ENCODE peak calls at places on chromosome 13, in nine cellular contexts. Z is stomach, R is left lung, V is PC-3, D is tibial nerve, W is left ventricle myocardium inferior, U is ovary, Q is suprapubic skin, B is cardiac muscle cell. L is an unnamed sample.

GRCh38 chr13:43054803-43055802 is 31.7 kb downstream of the DNAJC15 start:
- DNase-seq in R (no peak), W (no peak), D (no peak), V (peak), U (peak), Z (no peak), Q (no peak), B (peak), L (no peak)

GRCh38 chr13:114108894-114109293 is 23.5 kb downstream of the RASA3 start:
- DNase-seq in B (no peak), Z (no peak), U (no peak), Q (no peak), D (peak), V (no peak), W (no peak), R (peak), L (no peak)

GRCh38 chr13:44068737-44069136 is 189.0 kb downstream of the LACC1 start:
- DNase-seq in U (no peak), Z (no peak), W (no peak), Q (no peak), V (peak), R (no peak), B (no peak), D (no peak), L (no peak)

GRCh38 chr13:57491318-57491717 is 140.2 kb upstream of the PCDH17 start:
- DNase-seq in U (no peak), B (no peak), W (no peak), Z (no peak), D (no peak), R (no peak), V (no peak), Q (no peak), L (no peak)

GRCh38 chr13:36163809-36164308 is 32.7 kb upstream of the DCLK1 start:
- DNase-seq in D (peak), Q (no peak), V (peak), W (peak), U (peak), B (peak), R (peak), Z (peak), L (no peak)

GRCh38 chr13:32917504-32917903 is 98.7 kb upstream of the KL start:
- DNase-seq in D (no peak), B (no peak), R (no peak), Q (no peak), V (peak), Z (no peak), U (no peak), W (no peak), L (no peak)

GRCh38 chr13:84894749-84895148 is 904.5 kb downstream of the SLITRK6 start:
- DNase-seq in R (peak), Z (no peak), U (no peak), D (no peak), W (no peak), B (no peak), V (no peak), Q (no peak), L (no peak)

GRCh38 chr13:37277007-37277406 is 171.5 kb upstream of the CSNK1A1L start:
- DNase-seq in D (no peak), V (no peak), Z (no peak), B (no peak), W (no peak), U (no peak), R (no peak), Q (no peak), L (no peak)

GRCh38 chr13:46817838-46818476 is 21.0 kb upstream of the ESD start:
- DNase-seq in W (no peak), Q (no peak), V (no peak), R (no peak), Z (no peak), U (no peak), D (no peak), B (no peak), L (no peak)

GRCh38 chr13:107743983-107744382 is 471.4 kb downstream of the LIG4 start:
- DNase-seq in U (no peak), R (no peak), V (peak), W (no peak), B (no peak), Q (no peak), Z (no peak), D (no peak), L (no peak)

GRCh38 chr13:71290963-71291937 is 575.8 kb downstream of the DACH1 start:
- DNase-seq in D (no peak), Q (no peak), R (no peak), Z (no peak), W (no peak), B (no peak), U (peak), V (peak), L (no peak)

GRCh38 chr13:92224052-92224821 is 825.8 kb downstream of the GPC5 start:
- DNase-seq in R (no peak), V (no peak), B (no peak), U (peak), W (no peak), Z (no peak), Q (no peak), D (no peak), L (no peak)

GRCh38 chr13:80334582-80335260 is 6.2 kb downstream of the SPRY2 start:
- DNase-seq in U (no peak), V (peak), Z (no peak), Q (no peak), R (no peak), D (no peak), W (no peak), B (no peak), L (no peak)

GRCh38 chr13:98534821-98535220 is 42.1 kb downstream of the STK24 start:
- DNase-seq in U (no peak), D (no peak), W (no peak), R (no peak), V (no peak), B (no peak), Q (no peak), Z (no peak), L (no peak)

GRCh38 chr13:79541426-79542049 is 60.6 kb downstream of the NDFIP2 start:
- DNase-seq in B (peak), Q (no peak), U (no peak), V (peak), R (no peak), W (no peak), Z (no peak), D (no peak), L (no peak)

GRCh38 chr13:30832845-30833332 is 73.2 kb upstream of the MEDAG start:
- DNase-seq in Z (peak), Q (no peak), W (peak), D (no peak), R (peak), U (peak), V (peak), B (peak), L (no peak)

GRCh38 chr13:31413531-31413930 is 213.8 kb downstream of the B3GLCT start:
- DNase-seq in R (no peak), Z (no peak), W (no peak), V (no peak), D (no peak), B (no peak), U (no peak), Q (no peak), L (no peak)

GRCh38 chr13:89212186-89212585 is 1541.0 kb downstream of the SLITRK5 start:
- DNase-seq in B (no peak), R (no peak), D (no peak), Z (no peak), U (no peak), Q (no peak), V (no peak), W (no peak), L (no peak)

GRCh38 chr13:100300708-100301107 is 211.8 kb downstream of the PCCA start:
- DNase-seq in Q (no peak), W (no peak), U (no peak), B (no peak), V (no peak), Z (no peak), D (no peak), R (no peak), L (no peak)

GRCh38 chr13:43229506-43229905 is 206.1 kb downstream of the DNAJC15 start:
- DNase-seq in U (no peak), R (no peak), D (no peak), W (no peak), V (peak), B (no peak), Z (no peak), Q (no peak), L (no peak)

GRCh38 chr13:105565328-105565727 is 970.1 kb downstream of the EFNB2 start:
- DNase-seq in Q (no peak), W (no peak), R (no peak), B (no peak), Z (no peak), U (no peak), V (no peak), D (no peak), L (no peak)

GRCh38 chr13:22960827-22961226 is 220.0 kb upstream of the SGCG start:
- DNase-seq in B (no peak), D (no peak), Z (no peak), U (no peak), W (no peak), V (no peak), R (peak), Q (no peak), L (no peak)

GRCh38 chr13:73898276-73898675 is 235.9 kb downstream of the KLF12 start:
- DNase-seq in W (no peak), Z (no peak), V (peak), Q (no peak), U (no peak), D (no peak), B (no peak), R (no peak), L (no peak)

GRCh38 chr13:44972956-44973581 is 16.2 kb downstream of the NUFIP1 start:
- DNase-seq in Z (no peak), W (no peak), Q (no peak), D (no peak), R (no peak), V (peak), U (no peak), B (peak), L (no peak)

GRCh38 chr13:50236898-50237318 is 221.7 kb downstream of the KCNRG start:
- DNase-seq in Q (no peak), W (no peak), D (no peak), V (no peak), U (no peak), Z (no peak), R (no peak), B (no peak), L (no peak)

GRCh38 chr13:45833242-45833641 is 18.3 kb downstream of the SIAH3 start:
- DNase-seq in Q (no peak), Z (no peak), W (no peak), U (no peak), D (no peak), V (no peak), B (no peak), R (no peak), L (peak)

GRCh38 chr13:39875583-39875982 is 220.1 kb downstream of the COG6 start:
- DNase-seq in W (no peak), Q (no peak), D (no peak), V (peak), B (no peak), R (peak), U (no peak), Z (no peak), L (no peak)

GRCh38 chr13:103029798-103030197 is 36.4 kb downstream of the SLC10A2 start:
- DNase-seq in U (no peak), Q (no peak), R (peak), W (no peak), Z (no peak), V (no peak), B (no peak), D (no peak), L (no peak)

DNA sequence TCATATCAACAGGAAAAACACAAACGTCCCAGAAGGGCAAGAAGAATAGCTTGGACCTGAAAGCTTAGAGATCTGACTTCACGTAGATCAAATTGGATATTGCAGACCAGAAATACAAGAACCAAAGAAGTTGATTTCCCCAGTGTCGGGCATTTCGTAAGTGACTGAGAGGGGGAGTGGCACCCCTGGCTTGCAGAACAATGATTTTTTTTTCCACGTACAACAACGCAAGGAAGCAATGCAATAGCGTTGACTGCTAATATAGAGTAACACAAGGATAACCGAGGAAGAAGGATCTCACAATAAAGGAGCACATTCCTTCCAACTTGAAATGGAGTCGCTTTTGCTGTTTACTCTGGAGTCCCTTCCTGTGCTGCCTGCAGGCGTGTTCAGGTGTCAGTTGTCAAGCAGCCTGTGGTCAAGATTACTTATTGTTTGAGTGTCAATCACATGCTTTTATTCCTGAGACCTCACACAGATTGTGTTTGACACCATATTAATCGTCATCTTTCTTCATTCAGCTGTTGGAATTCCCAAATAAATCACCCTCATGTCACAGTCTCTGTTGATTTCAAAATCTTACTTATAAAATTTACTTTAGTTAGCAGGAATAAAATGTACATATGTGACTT is 139.4 kb downstream of the FREM2 start:
- DNase-seq in R (no peak), Q (no peak), Z (no peak), V (no peak), W (no peak), D (no peak), B (no peak), U (no peak), L (no peak)
- H3K4me3 ChIP-seq in R (no peak), Q (no peak), Z (no peak), V (no peak), W (no peak), D (no peak), B (no peak), U (no peak), L (no peak)

GRCh38 chr13:110417537-110417908 is 110.4 kb downstream of the COL4A2 start:
- DNase-seq in U (no peak), Q (no peak), B (peak), V (no peak), W (no peak), R (no peak), Z (no peak), D (no peak), L (peak)
- H3K27ac ChIP-seq in U (peak), Q (no peak), B (peak), V (no peak), W (peak), R (peak), Z (peak), D (no peak), L (peak)

GRCh38 chr13:90413548-90413947 is 933.9 kb upstream of the MIR17HG start:
- DNase-seq in Q (no peak), D (no peak), B (no peak), R (no peak), U (no peak), V (no peak), W (no peak), Z (no peak), L (no peak)
- TF ChIP-seq CTCF in Q (no peak), D (no peak), B (no peak), R (no peak), U (no peak), V (no peak), W (no peak), Z (no peak), L (no peak)

GRCh38 chr13:52738719-52739467 is 727 bp downstream of the CNMD start:
- DNase-seq in Z (no peak), W (no peak), Q (no peak), U (no peak), D (no peak), B (peak), V (no peak), R (peak), L (no peak)
- H3K4me3 ChIP-seq in Z (peak), W (peak), Q (peak), U (no peak), D (peak), B (peak), V (no peak), R (peak), L (peak)